ENCODE peak calls at places on chromosome 20, in ten cellular contexts. K is neuronal stem cell; H is HCT116; Y is Panc1; S is foreskin keratinocyte; O is heart left ventricle; E is stomach; G is CD4-positive, CD25-positive, alpha-beta regulatory T cell; W is cardiac muscle cell; D is psoas muscle. R is an unnamed sample. For H3K4me1, the result is how much of the 10 kb centered on the place peaks cover.

GRCh38 chr20:61045876-61046585 is 206.0 kb upstream of the CDH4 start:
- DNase-seq in K (no peak), H (no peak), Y (no peak), S (no peak), O (no peak), E (no peak), G (no peak), W (no peak), D (peak), R (no peak)

GRCh38 chr20:9161308-9161707 is 92.4 kb downstream of the PLCB4 start:
- DNase-seq in K (no peak), H (no peak), Y (no peak), S (no peak), O (no peak), E (peak), G (no peak), W (no peak), D (no peak), R (no peak)

GRCh38 chr20:11379257-11380011 is 538.3 kb upstream of the BTBD3 start:
- DNase-seq in K (peak), H (no peak), Y (no peak), S (no peak), O (peak), E (no peak), G (no peak), W (peak), D (peak), R (peak)

GRCh38 chr20:45179166-45179565 is 4.5 kb downstream of the PI3 start:
- DNase-seq in K (no peak), H (no peak), Y (no peak), S (no peak), O (no peak), E (no peak), G (no peak), W (no peak), D (no peak), R (no peak)

GRCh38 chr20:52684911-52685310 is 287.2 kb upstream of the TSHZ2 start:
- DNase-seq in K (no peak), H (no peak), Y (no peak), S (no peak), O (no peak), E (no peak), G (no peak), W (no peak), D (no peak), R (no peak)

GRCh38 chr20:20864346-20865096 is 152.1 kb upstream of the RALGAPA2 start:
- DNase-seq in K (peak), H (no peak), Y (no peak), S (peak), O (no peak), E (no peak), G (no peak), W (peak), D (no peak), R (no peak)

GRCh38 chr20:25761596-25761995 is 64.9 kb upstream of the ZNF337 start:
- DNase-seq in K (no peak), H (no peak), Y (no peak), S (no peak), O (no peak), E (no peak), G (no peak), W (no peak), D (no peak), R (no peak)

GRCh38 chr20:59207742-59208357 is 44.2 kb downstream of the ZNF831 start:
- DNase-seq in K (peak), H (peak), Y (no peak), S (no peak), O (peak), E (peak), G (peak), W (peak), D (no peak), R (no peak)

GRCh38 chr20:21681219-21681931 is 24.1 kb upstream of the PAX1 start:
- DNase-seq in K (no peak), H (no peak), Y (no peak), S (no peak), O (no peak), E (no peak), G (no peak), W (no peak), D (peak), R (no peak)

GRCh38 chr20:63066506-63067265 is 59.9 kb upstream of the BHLHE23 start:
- DNase-seq in K (no peak), H (no peak), Y (no peak), S (no peak), O (no peak), E (no peak), G (no peak), W (no peak), D (no peak), R (no peak)

GRCh38 chr20:7459123-7459522 is 481.1 kb downstream of the HAO1 start:
- DNase-seq in K (no peak), H (no peak), Y (no peak), S (no peak), O (no peak), E (no peak), G (no peak), W (no peak), D (no peak), R (no peak)

GRCh38 chr20:15185913-15186312 is 848.5 kb upstream of the FLRT3 start:
- DNase-seq in K (no peak), H (no peak), Y (no peak), S (no peak), O (no peak), E (no peak), G (no peak), W (no peak), D (no peak), R (no peak)

GRCh38 chr20:30484749-30485070 is 772.8 kb upstream of the DEFB115 start:
- DNase-seq in K (no peak), H (no peak), Y (no peak), S (no peak), O (no peak), E (no peak), G (no peak), W (no peak), D (no peak), R (no peak)

GRCh38 chr20:53873249-53873642 is 197.1 kb downstream of the BCAS1 start:
- DNase-seq in K (no peak), H (no peak), Y (no peak), S (no peak), O (no peak), E (no peak), G (peak), W (no peak), D (no peak), R (no peak)

GRCh38 chr20:19749537-19749936 is 8.5 kb upstream of the RIN2 start:
- DNase-seq in K (no peak), H (no peak), Y (no peak), S (no peak), O (no peak), E (no peak), G (no peak), W (no peak), D (no peak), R (no peak)

GRCh38 chr20:2986466-2986865 is 57.0 kb upstream of the GNRH2 start:
- DNase-seq in K (no peak), H (no peak), Y (no peak), S (peak), O (no peak), E (no peak), G (peak), W (no peak), D (peak), R (no peak)

GRCh38 chr20:25259788-25260254 is 11.9 kb downstream of the PYGB start:
- DNase-seq in K (no peak), H (no peak), Y (no peak), S (no peak), O (no peak), E (no peak), G (peak), W (no peak), D (no peak), R (no peak)

GRCh38 chr20:59222982-59223610 is 59.5 kb downstream of the ZNF831 start:
- DNase-seq in K (no peak), H (no peak), Y (no peak), S (no peak), O (no peak), E (no peak), G (no peak), W (peak), D (no peak), R (peak)

GRCh38 chr20:52236292-52236691 is 44.7 kb upstream of the ZFP64 start:
- DNase-seq in K (no peak), H (no peak), Y (no peak), S (no peak), O (no peak), E (no peak), G (no peak), W (no peak), D (no peak), R (no peak)

GRCh38 chr20:21125072-21125848 is 622 bp upstream of the KIZ start:
- DNase-seq in K (no peak), H (peak), Y (peak), S (no peak), O (peak), E (peak), G (no peak), W (peak), D (peak), R (peak)

GRCh38 chr20:44115762-44116644 is 71.0 kb downstream of the JPH2 start:
- DNase-seq in K (no peak), H (no peak), Y (no peak), S (no peak), O (no peak), E (no peak), G (no peak), W (no peak), D (no peak), R (no peak)

GRCh38 chr20:14935285-14935684 is 597.9 kb upstream of the FLRT3 start:
- DNase-seq in K (no peak), H (no peak), Y (no peak), S (no peak), O (no peak), E (no peak), G (no peak), W (no peak), D (no peak), R (no peak)

GRCh38 chr20:23622839-23623343 is 14.9 kb downstream of the CST3 start:
- DNase-seq in K (no peak), H (peak), Y (peak), S (peak), O (peak), E (peak), G (no peak), W (no peak), D (peak), R (peak)

GRCh38 chr20:258963-259362 is 1.4 kb downstream of the DEFB132 start:
- DNase-seq in K (no peak), H (peak), Y (no peak), S (peak), O (no peak), E (no peak), G (peak), W (no peak), D (no peak), R (no peak)

GRCh38 chr20:10508468-10509251 is 73.6 kb downstream of the SLX4IP start:
- DNase-seq in K (no peak), H (no peak), Y (no peak), S (peak), O (no peak), E (no peak), G (no peak), W (no peak), D (no peak), R (no peak)

GRCh38 chr20:49595811-49596545 is 28.0 kb upstream of the PTGIS start:
- DNase-seq in K (no peak), H (no peak), Y (no peak), S (no peak), O (no peak), E (no peak), G (peak), W (no peak), D (peak), R (no peak)

GRCh38 chr20:17856024-17856564 is 112.5 kb downstream of the SNX5 start:
- DNase-seq in K (no peak), H (no peak), Y (no peak), S (peak), O (no peak), E (peak), G (no peak), W (no peak), D (no peak), R (peak)

GRCh38 chr20:63953764-63954429 is 2.3 kb downstream of the UCKL1 start:
- DNase-seq in K (no peak), H (no peak), Y (no peak), S (no peak), O (no peak), E (no peak), G (no peak), W (no peak), D (no peak), R (no peak)

GRCh38 chr20:4151342-4151741 is 136.0 kb upstream of the RNF24 start:
- DNase-seq in K (no peak), H (no peak), Y (no peak), S (no peak), O (no peak), E (no peak), G (no peak), W (no peak), D (no peak), R (no peak)

GRCh38 chr20:40502431-40502992 is 186.5 kb downstream of the MAFB start:
- DNase-seq in K (peak), H (no peak), Y (no peak), S (no peak), O (no peak), E (no peak), G (no peak), W (no peak), D (no peak), R (no peak)

GRCh38 chr20:38214871-38215788 is 45.4 kb downstream of the KIAA1755 start:
- DNase-seq in K (no peak), H (no peak), Y (no peak), S (no peak), O (no peak), E (no peak), G (no peak), W (no peak), D (no peak), R (no peak)

GRCh38 chr20:25247100-25247665 is 702 bp upstream of the PYGB start:
- DNase-seq in K (peak), H (peak), Y (no peak), S (peak), O (peak), E (peak), G (peak), W (peak), D (peak), R (peak)

GRCh38 chr20:34369265-34369664 is 6.2 kb downstream of the ITCH start:
- DNase-seq in K (no peak), H (no peak), Y (no peak), S (peak), O (no peak), E (no peak), G (peak), W (no peak), D (no peak), R (no peak)
- H3K4me1 ChIP-seq in K (under half), H (under half), Y (under half), S (under half), O (under half), E (under half), G (under half), W (under half), D (under half), R (under half)

DNA sequence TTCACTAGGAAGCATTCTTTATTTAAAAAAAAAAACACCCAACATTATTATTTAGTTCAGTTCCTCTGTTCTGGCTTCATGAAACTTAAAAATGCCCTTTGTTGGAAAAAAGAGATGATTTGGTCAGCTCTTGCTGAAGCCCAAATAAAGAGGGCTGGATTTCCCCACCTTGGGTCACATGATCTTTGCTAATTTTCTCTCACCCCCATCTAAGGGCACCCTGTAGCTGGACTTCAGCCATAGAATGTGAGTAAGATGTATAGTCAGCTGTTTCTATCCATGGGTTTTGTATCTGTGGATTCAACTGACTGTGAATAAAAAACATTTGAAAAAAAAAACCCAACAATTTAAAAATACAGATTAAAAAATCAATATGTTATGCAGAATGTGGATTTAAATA is 213.9 kb upstream of the SULF2 start:
- DNase-seq in K (no peak), H (no peak), Y (no peak), S (peak), O (no peak), E (no peak), G (no peak), W (no peak), D (no peak), R (no peak)
- H3K4me1 ChIP-seq in K (under half), H (under half), Y (under half), S (under half), O (under half), E (under half), G (under half), W (under half), D (under half), R (under half)

GRCh38 chr20:57397004-57397692 is 6.0 kb downstream of the RBM38 start:
- DNase-seq in K (no peak), H (no peak), Y (no peak), S (no peak), O (no peak), E (no peak), G (peak), W (no peak), D (peak), R (no peak)

GRCh38 chr20:57395111-57395959 is 4.1 kb downstream of the RBM38 start:
- DNase-seq in K (peak), H (no peak), Y (no peak), S (no peak), O (peak), E (peak), G (no peak), W (peak), D (peak), R (no peak)

GRCh38 chr20:57396212-57396611 is 5.0 kb downstream of the RBM38 start:
- DNase-seq in K (no peak), H (no peak), Y (no peak), S (no peak), O (no peak), E (no peak), G (no peak), W (no peak), D (peak), R (no peak)

GRCh38 chr20:57397693-57398108 is 6.5 kb downstream of the RBM38 start:
- DNase-seq in K (no peak), H (no peak), Y (no peak), S (no peak), O (no peak), E (peak), G (peak), W (no peak), D (peak), R (no peak)

DNA sequence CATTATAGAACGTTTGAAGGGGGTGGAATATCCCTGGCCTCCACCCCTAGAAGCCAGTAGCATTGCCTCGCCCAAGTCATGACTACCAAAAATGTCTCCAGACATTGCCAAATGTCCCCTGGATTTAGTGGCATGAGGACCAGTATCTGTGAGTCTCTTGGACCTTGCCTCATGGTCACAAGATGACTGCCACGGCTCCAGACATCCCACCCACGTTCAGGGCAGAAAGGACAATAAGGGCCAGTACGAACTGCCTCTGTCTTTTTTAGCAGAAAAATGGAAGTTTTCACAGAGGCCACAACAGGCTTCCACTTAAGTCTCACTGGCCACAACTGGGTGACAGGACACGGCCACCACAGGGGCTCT is 5.4 kb downstream of the RBM38 start:
- DNase-seq in K (no peak), H (no peak), Y (no peak), S (no peak), O (no peak), E (no peak), G (no peak), W (no peak), D (no peak), R (no peak)
- H3K4me1 ChIP-seq in K (under half), H (under half), Y (under half), S (under half), O (half or more), E (half or more), G (half or more), W (half or more), D (half or more), R (under half)

GRCh38 chr20:34332262-34332920 is 29.2 kb upstream of the AHCY start:
- DNase-seq in K (no peak), H (no peak), Y (no peak), S (no peak), O (no peak), E (no peak), G (no peak), W (no peak), D (no peak), R (no peak)

GRCh38 chr20:34333786-34334185 is 29.3 kb upstream of the ITCH start:
- DNase-seq in K (no peak), H (no peak), Y (no peak), S (no peak), O (no peak), E (no peak), G (no peak), W (no peak), D (no peak), R (no peak)

GRCh38 chr20:34328928-34329677 is 25.9 kb upstream of the AHCY start:
- DNase-seq in K (no peak), H (no peak), Y (no peak), S (no peak), O (no peak), E (no peak), G (no peak), W (no peak), D (no peak), R (no peak)

GRCh38 chr20:34334654-34335407 is 28.2 kb upstream of the ITCH start:
- DNase-seq in K (no peak), H (no peak), Y (no peak), S (no peak), O (no peak), E (no peak), G (no peak), W (no peak), D (no peak), R (no peak)

DNA sequence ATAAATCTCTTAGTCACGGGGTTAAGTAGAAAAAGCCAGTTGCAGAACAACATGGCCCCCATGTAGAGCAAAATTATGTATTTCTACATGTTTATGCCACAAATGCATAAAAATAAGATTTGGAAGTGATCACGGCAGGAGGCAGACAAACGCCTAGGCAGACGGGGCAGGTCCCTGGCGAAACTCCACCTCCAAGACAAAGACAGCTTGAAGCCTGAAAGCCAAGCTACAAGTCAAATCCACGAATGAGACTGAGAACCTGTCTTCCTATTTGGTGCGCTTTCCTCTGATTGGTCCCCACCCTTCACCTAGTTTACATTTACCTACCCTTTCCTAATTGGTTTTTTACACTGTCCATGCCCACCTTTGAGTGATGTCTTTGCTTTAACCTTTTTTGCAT is 28.7 kb upstream of the AHCY start:
- DNase-seq in K (no peak), H (no peak), Y (no peak), S (no peak), O (no peak), E (no peak), G (no peak), W (no peak), D (no peak), R (no peak)
- H3K4me1 ChIP-seq in K (under half), H (under half), Y (under half), S (under half), O (under half), E (under half), G (under half), W (under half), D (under half), R (under half)